ENCODE peak calls at places on chromosomes 4 and X, in five cellular contexts. E, D, U, C and F are unnamed samples. For H3K27me3, the result is how much of the 10 kb centered on the place peaks cover.

GRCh38 chrX:138759217-138759943 is 47.9 kb upstream of the FGF13 start:
- DNase-seq in E (no peak), D (no peak), U (no peak), C (no peak), F (no peak)

GRCh38 chr4:181528570-181529184 is 714.5 kb upstream of the TENM3 start:
- DNase-seq in E (peak), D (peak), U (peak), C (peak), F (peak)

GRCh38 chr4:7559316-7559715 is 124.6 kb upstream of the PSAPL1 start:
- DNase-seq in E (no peak), D (no peak), U (no peak), C (no peak), F (no peak)

GRCh38 chrX:48636776-48637175 is 39.5 kb downstream of the WDR13 start:
- DNase-seq in E (no peak), D (no peak), U (no peak), C (no peak), F (no peak)

GRCh38 chrX:73266766-73267165 is 52.1 kb upstream of the NAP1L2 start:
- DNase-seq in E (no peak), D (no peak), U (no peak), C (no peak), F (no peak)

GRCh38 chr4:124203613-124204284 is 508.8 kb downstream of the ANKRD50 start:
- DNase-seq in E (no peak), D (no peak), U (no peak), C (no peak), F (no peak)

GRCh38 chr4:7630559-7631287 is 196.0 kb upstream of the PSAPL1 start:
- DNase-seq in E (peak), D (no peak), U (no peak), C (peak), F (peak)

GRCh38 chr4:98519268-98519993 is 139.0 kb downstream of the TSPAN5 start:
- DNase-seq in E (no peak), D (no peak), U (no peak), C (no peak), F (no peak)

GRCh38 chrX:131081772-131082755 is 23.9 kb downstream of the ARHGAP36 start:
- DNase-seq in E (no peak), D (no peak), U (no peak), C (no peak), F (no peak)

GRCh38 chrX:23327104-23327503 is 7.5 kb upstream of the PTCHD1 start:
- DNase-seq in E (no peak), D (no peak), U (no peak), C (no peak), F (no peak)

GRCh38 chrX:39771089-39771488 is 326.7 kb downstream of the BCOR start:
- DNase-seq in E (no peak), D (no peak), U (no peak), C (no peak), F (no peak)

GRCh38 chr4:99723555-99724450 is 66.2 kb upstream of the C4orf54 start:
- DNase-seq in E (peak), D (peak), U (no peak), C (peak), F (peak)

GRCh38 chrX:25144043-25144940 is 128.5 kb upstream of the ARX start:
- DNase-seq in E (peak), D (peak), U (peak), C (no peak), F (peak)

GRCh38 chr4:168511780-168512467 is 15.1 kb downstream of the PALLD start:
- DNase-seq in E (no peak), D (no peak), U (peak), C (no peak), F (no peak)

GRCh38 chr4:137635108-137635507 is 102.8 kb upstream of the PCDH18 start:
- DNase-seq in E (no peak), D (no peak), U (no peak), C (no peak), F (no peak)

GRCh38 chrX:18929775-18930174 is 54.1 kb downstream of the PHKA2 start:
- DNase-seq in E (no peak), D (no peak), U (no peak), C (no peak), F (no peak)

GRCh38 chrX:82816572-82816971 is 691.5 kb upstream of the POU3F4 start:
- DNase-seq in E (no peak), D (no peak), U (no peak), C (no peak), F (no peak)

GRCh38 chr4:172648471-172648870 is 520.1 kb upstream of the GALNT7 start:
- DNase-seq in E (no peak), D (no peak), U (no peak), C (no peak), F (no peak)

GRCh38 chrX:42496239-42496638 is 281.7 kb downstream of the PPP1R2C start:
- DNase-seq in E (no peak), D (no peak), U (no peak), C (no peak), F (no peak)

GRCh38 chr4:120916937-120917336 is 5.6 kb downstream of the PRDM5 start:
- DNase-seq in E (no peak), D (no peak), U (no peak), C (no peak), F (no peak)

GRCh38 chrX:8647176-8647575 is 84.8 kb downstream of the ANOS1 start:
- DNase-seq in E (no peak), D (no peak), U (no peak), C (no peak), F (no peak)

GRCh38 chr4:101102114-101102752 is 245.1 kb downstream of the PPP3CA start:
- DNase-seq in E (no peak), D (no peak), U (no peak), C (no peak), F (no peak)

GRCh38 chr4:90318208-90318607 is 191.0 kb downstream of the CCSER1 start:
- DNase-seq in E (no peak), D (no peak), U (no peak), C (no peak), F (no peak)

GRCh38 chrX:50638123-50638522 is 167.5 kb upstream of the DGKK start:
- DNase-seq in E (no peak), D (no peak), U (no peak), C (no peak), F (peak)

GRCh38 chr4:153083447-153083921 is 120.8 kb upstream of the TRIM2 start:
- DNase-seq in E (peak), D (peak), U (peak), C (peak), F (no peak)

GRCh38 chrX:13827693-13828092 is 10.8 kb upstream of the GPM6B start:
- DNase-seq in E (no peak), D (no peak), U (no peak), C (no peak), F (no peak)

GRCh38 chr4:99943904-99944437 is 2.4 kb downstream of the DNAJB14 start:
- DNase-seq in E (no peak), D (no peak), U (no peak), C (no peak), F (no peak)

GRCh38 chr4:33996075-33996718 is 2248.1 kb downstream of the ARAP2 start:
- DNase-seq in E (no peak), D (no peak), U (no peak), C (no peak), F (no peak)

GRCh38 chr4:98226396-98226795 is 34.8 kb upstream of the RAP1GDS1 start:
- DNase-seq in E (no peak), D (no peak), U (no peak), C (no peak), F (no peak)

GRCh38 chrX:110317079-110317819 is 636 bp downstream of the AMMECR1 start:
- DNase-seq in E (peak), D (no peak), U (peak), C (no peak), F (peak)

DNA sequence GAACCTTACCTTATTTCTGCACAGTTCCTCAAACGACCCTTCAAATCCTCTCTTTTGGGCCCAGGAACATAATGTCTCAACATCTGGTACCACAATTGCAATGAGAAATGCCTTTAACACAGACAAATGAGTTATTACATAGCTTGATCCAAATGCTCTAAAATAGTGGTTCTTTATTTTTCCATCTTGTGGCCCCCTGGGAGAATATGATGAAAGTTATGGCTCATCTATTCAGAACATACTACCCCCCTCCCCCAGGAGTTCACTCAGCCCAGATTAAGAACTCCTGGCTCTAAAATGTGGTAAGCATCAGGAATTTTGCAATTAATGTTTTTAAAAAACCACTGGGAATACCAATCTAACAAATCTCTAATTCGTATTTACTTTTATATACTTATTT is 23.9 kb upstream of the CENPU start:
- DNase-seq in E (no peak), D (no peak), U (no peak), C (no peak), F (no peak)
- H3K27me3 ChIP-seq in E (under half), D (under half), U (under half), C (under half), F (under half)

GRCh38 chr4:16032871-16033505 is 50.8 kb downstream of the PROM1 start:
- DNase-seq in E (no peak), D (no peak), U (no peak), C (no peak), F (no peak)
- H3K27ac ChIP-seq in E (no peak), D (no peak), U (no peak), C (no peak), F (no peak)

GRCh38 chr4:52755409-52755808 is 4.2 kb upstream of the ERVMER34-1 start:
- DNase-seq in E (no peak), D (no peak), U (no peak), C (no peak), F (no peak)
- TF ChIP-seq CTCF in E (no peak), D (no peak), U (no peak), C (no peak), F (no peak)

GRCh38 chr4:140740906-140741670 is 15.1 kb downstream of the TBC1D9 start:
- DNase-seq in E (no peak), D (no peak), U (no peak), C (no peak), F (no peak)

GRCh38 chr4:140748171-140748570 is 8.0 kb downstream of the TBC1D9 start:
- DNase-seq in E (no peak), D (no peak), U (no peak), C (no peak), F (no peak)

GRCh38 chr4:140743194-140743931 is 12.8 kb downstream of the TBC1D9 start:
- DNase-seq in E (no peak), D (no peak), U (peak), C (no peak), F (no peak)

GRCh38 chr4:140742838-140743193 is 13.4 kb downstream of the TBC1D9 start:
- DNase-seq in E (no peak), D (no peak), U (no peak), C (no peak), F (no peak)

DNA sequence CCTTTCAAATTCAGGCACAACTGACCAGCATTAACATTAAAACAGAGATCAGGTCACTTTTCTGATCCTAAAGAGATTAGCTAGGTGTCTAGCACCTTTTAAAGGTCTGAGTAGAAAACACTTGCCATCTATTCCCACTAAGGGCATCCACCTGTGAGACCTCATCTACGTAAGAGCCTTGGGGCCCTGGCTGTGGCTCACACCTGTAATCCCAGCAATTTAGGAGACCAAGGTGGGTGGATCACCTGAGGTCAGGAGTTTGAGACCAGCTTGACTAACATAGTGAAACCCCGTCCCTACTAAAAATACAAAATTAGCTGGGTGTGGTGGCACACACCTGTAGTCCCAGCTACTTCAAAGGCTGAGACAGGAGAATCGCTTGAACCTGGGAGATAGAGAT is 11.8 kb downstream of the TBC1D9 start:
- DNase-seq in E (no peak), D (no peak), U (no peak), C (no peak), F (no peak)
- H3K27me3 ChIP-seq in E (under half), D (under half), U (under half), C (under half), F (under half)

GRCh38 chrX:119684916-119685224 is 8.1 kb downstream of the SEPTIN6 start:
- DNase-seq in E (no peak), D (no peak), U (no peak), C (no peak), F (no peak)
- H3K27ac ChIP-seq in E (peak), D (peak), U (peak), C (no peak), F (peak)

DNA sequence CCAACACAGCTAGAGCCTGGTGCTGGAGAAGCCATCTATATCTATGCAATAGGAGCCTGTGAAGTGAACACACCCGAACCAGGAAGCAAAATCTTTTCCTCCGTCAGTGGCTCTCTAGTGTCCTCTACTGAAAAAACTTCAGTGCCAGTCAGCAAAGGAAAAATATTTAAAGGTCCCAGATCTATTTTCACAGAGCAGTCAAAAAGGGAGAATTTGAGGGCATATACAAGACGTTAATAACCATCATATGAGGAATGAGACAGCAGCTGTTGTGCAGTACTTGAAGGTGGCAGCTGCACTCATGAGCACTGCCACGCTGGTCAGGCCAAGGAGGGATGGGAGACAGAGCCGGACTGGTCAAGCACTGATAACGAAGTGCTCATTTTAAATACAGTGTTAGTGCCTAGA is 14.4 kb downstream of the MCUB start:
- DNase-seq in E (no peak), D (no peak), U (no peak), C (no peak), F (no peak)
- TF ChIP-seq CTCF in E (peak), D (peak), U (no peak), C (peak), F (peak)

GRCh38 chrX:129577877-129578276 is 37.8 kb downstream of the OCRL start:
- DNase-seq in E (no peak), D (peak), U (no peak), C (no peak), F (no peak)
- H3K27me3 ChIP-seq in E (under half), D (under half), U (under half), C (under half), F (under half)